ENCODE peak calls at places on chromosomes 3 and 15, in six cellular contexts. One of them, this sample, is unnamed.

GRCh38 chr3:188956839-188957489 is 214.8 kb upstream of the TPRG1 start:
- DNase-seq in dermis blood vessel endothelial cell: peak
- DNase-seq in CD8-positive, alpha-beta memory T cell: no peak
- DNase-seq in NB4: peak
- DNase-seq in HFF-Myc: no peak
- DNase-seq in hepatic stellate cell: no peak
- DNase-seq in this sample: peak

GRCh38 chr3:31004025-31004678 is 109.7 kb upstream of the GADL1 start:
- DNase-seq in hepatic stellate cell: peak
- DNase-seq in NB4: no peak
- DNase-seq in HFF-Myc: peak
- DNase-seq in dermis blood vessel endothelial cell: peak
- DNase-seq in CD8-positive, alpha-beta memory T cell: no peak
- DNase-seq in this sample: no peak

GRCh38 chr15:36856339-36856973 is 243.9 kb downstream of the MEIS2 start:
- DNase-seq in NB4: no peak
- DNase-seq in dermis blood vessel endothelial cell: no peak
- DNase-seq in HFF-Myc: no peak
- DNase-seq in hepatic stellate cell: no peak
- DNase-seq in CD8-positive, alpha-beta memory T cell: no peak
- DNase-seq in this sample: no peak

GRCh38 chr15:79451361-79451999 is 19.3 kb downstream of the MINAR1 start:
- DNase-seq in dermis blood vessel endothelial cell: no peak
- DNase-seq in hepatic stellate cell: no peak
- DNase-seq in CD8-positive, alpha-beta memory T cell: no peak
- DNase-seq in HFF-Myc: no peak
- DNase-seq in NB4: no peak
- DNase-seq in this sample: no peak

GRCh38 chr3:173467501-173467900 is 70.0 kb downstream of the NLGN1 start:
- DNase-seq in CD8-positive, alpha-beta memory T cell: no peak
- DNase-seq in NB4: no peak
- DNase-seq in HFF-Myc: no peak
- DNase-seq in hepatic stellate cell: no peak
- DNase-seq in dermis blood vessel endothelial cell: no peak
- DNase-seq in this sample: no peak

GRCh38 chr3:37028329-37028728 is 35.0 kb downstream of the MLH1 start:
- DNase-seq in hepatic stellate cell: no peak
- DNase-seq in CD8-positive, alpha-beta memory T cell: no peak
- DNase-seq in NB4: no peak
- DNase-seq in dermis blood vessel endothelial cell: peak
- DNase-seq in HFF-Myc: no peak
- DNase-seq in this sample: no peak

GRCh38 chr3:33833408-33834116 is 35.1 kb downstream of the PDCD6IP start:
- DNase-seq in dermis blood vessel endothelial cell: no peak
- DNase-seq in CD8-positive, alpha-beta memory T cell: no peak
- DNase-seq in NB4: no peak
- DNase-seq in hepatic stellate cell: no peak
- DNase-seq in HFF-Myc: no peak
- DNase-seq in this sample: no peak

GRCh38 chr3:76724706-76725105 is 315.2 kb upstream of the ROBO2 start:
- DNase-seq in CD8-positive, alpha-beta memory T cell: no peak
- DNase-seq in dermis blood vessel endothelial cell: no peak
- DNase-seq in hepatic stellate cell: no peak
- DNase-seq in HFF-Myc: no peak
- DNase-seq in NB4: no peak
- DNase-seq in this sample: no peak

GRCh38 chr15:59160880-59161593 is 45.6 kb upstream of the LDHAL6B start:
- DNase-seq in NB4: peak
- DNase-seq in dermis blood vessel endothelial cell: peak
- DNase-seq in hepatic stellate cell: no peak
- DNase-seq in HFF-Myc: no peak
- DNase-seq in CD8-positive, alpha-beta memory T cell: no peak
- DNase-seq in this sample: no peak

GRCh38 chr3:20546636-20547035 is 360.6 kb upstream of the SGO1 start:
- DNase-seq in hepatic stellate cell: peak
- DNase-seq in NB4: no peak
- DNase-seq in CD8-positive, alpha-beta memory T cell: no peak
- DNase-seq in HFF-Myc: no peak
- DNase-seq in dermis blood vessel endothelial cell: no peak
- DNase-seq in this sample: no peak

GRCh38 chr3:58135712-58136543 is 74.8 kb downstream of the DNASE1L3 start:
- DNase-seq in CD8-positive, alpha-beta memory T cell: no peak
- DNase-seq in HFF-Myc: no peak
- DNase-seq in NB4: no peak
- DNase-seq in hepatic stellate cell: no peak
- DNase-seq in dermis blood vessel endothelial cell: no peak
- DNase-seq in this sample: peak

GRCh38 chr3:175266478-175266877 is 407.3 kb downstream of the NAALADL2 start:
- DNase-seq in CD8-positive, alpha-beta memory T cell: no peak
- DNase-seq in dermis blood vessel endothelial cell: no peak
- DNase-seq in HFF-Myc: no peak
- DNase-seq in hepatic stellate cell: peak
- DNase-seq in NB4: no peak
- DNase-seq in this sample: no peak

GRCh38 chr15:98689431-98689861 is 41.1 kb downstream of the IGF1R start:
- DNase-seq in HFF-Myc: no peak
- DNase-seq in NB4: peak
- DNase-seq in hepatic stellate cell: peak
- DNase-seq in dermis blood vessel endothelial cell: no peak
- DNase-seq in CD8-positive, alpha-beta memory T cell: no peak
- DNase-seq in this sample: no peak

GRCh38 chr3:16741103-16741758 is 136.0 kb upstream of the DAZL start:
- DNase-seq in dermis blood vessel endothelial cell: no peak
- DNase-seq in CD8-positive, alpha-beta memory T cell: no peak
- DNase-seq in hepatic stellate cell: no peak
- DNase-seq in NB4: peak
- DNase-seq in HFF-Myc: peak
- DNase-seq in this sample: no peak

GRCh38 chr3:52683611-52684010 is 2.1 kb downstream of the PBRM1 start:
- DNase-seq in NB4: no peak
- DNase-seq in HFF-Myc: no peak
- DNase-seq in dermis blood vessel endothelial cell: no peak
- DNase-seq in CD8-positive, alpha-beta memory T cell: no peak
- DNase-seq in hepatic stellate cell: no peak
- DNase-seq in this sample: no peak

GRCh38 chr3:55413236-55413635 is 73.9 kb downstream of the WNT5A start:
- DNase-seq in CD8-positive, alpha-beta memory T cell: no peak
- DNase-seq in hepatic stellate cell: no peak
- DNase-seq in HFF-Myc: no peak
- DNase-seq in dermis blood vessel endothelial cell: no peak
- DNase-seq in NB4: no peak
- DNase-seq in this sample: no peak

GRCh38 chr3:143327388-143327787 is 207.8 kb downstream of the CHST2 start:
- DNase-seq in HFF-Myc: peak
- DNase-seq in dermis blood vessel endothelial cell: no peak
- DNase-seq in hepatic stellate cell: no peak
- DNase-seq in CD8-positive, alpha-beta memory T cell: no peak
- DNase-seq in NB4: peak
- DNase-seq in this sample: peak

GRCh38 chr3:187983484-187984124 is 170.4 kb upstream of the LPP start:
- DNase-seq in NB4: no peak
- DNase-seq in HFF-Myc: no peak
- DNase-seq in CD8-positive, alpha-beta memory T cell: no peak
- DNase-seq in hepatic stellate cell: no peak
- DNase-seq in dermis blood vessel endothelial cell: no peak
- DNase-seq in this sample: no peak